ENCODE peak calls at places on chromosomes 12 and 14, in four cellular contexts. W, G, F and L are unnamed samples. For H3K4me1, the result is how much of the 10 kb centered on the place peaks cover.

GRCh38 chr12:51077930-51078329 is 5.5 kb downstream of the CSRNP2 start:
- DNase-seq in W (no peak), G (no peak), F (no peak), L (no peak)

GRCh38 chr12:93567174-93567573 is 5.3 kb upstream of the SOCS2 start:
- DNase-seq in W (no peak), G (no peak), F (no peak), L (no peak)

GRCh38 chr12:91100901-91101300 is 10.4 kb downstream of the LUM start:
- DNase-seq in W (no peak), G (no peak), F (no peak), L (no peak)

GRCh38 chr12:65259501-65259900 is 19.0 kb upstream of the MSRB3 start:
- DNase-seq in W (no peak), G (no peak), F (no peak), L (no peak)

GRCh38 chr12:65952737-65953209 is 128.5 kb downstream of the HMGA2 start:
- DNase-seq in W (no peak), G (no peak), F (no peak), L (no peak)

GRCh38 chr12:122855071-122855829 is 20.0 kb downstream of the HIP1R start:
- DNase-seq in W (no peak), G (no peak), F (no peak), L (no peak)

GRCh38 chr14:65961004-65961403 is 525.2 kb upstream of the CCDC196 start:
- DNase-seq in W (peak), G (no peak), F (no peak), L (no peak)

GRCh38 chr12:114656906-114657596 is 26.9 kb downstream of the TBX3 start:
- DNase-seq in W (no peak), G (no peak), F (no peak), L (no peak)

GRCh38 chr12:38638401-38638800 is 267.0 kb downstream of the CPNE8 start:
- DNase-seq in W (no peak), G (no peak), F (no peak), L (no peak)

GRCh38 chr12:52279683-52280318 is 5.4 kb downstream of the KRT86 start:
- DNase-seq in W (peak), G (no peak), F (no peak), L (no peak)

GRCh38 chr12:109900752-109901580 is 892 bp downstream of the TCHP start:
- DNase-seq in W (no peak), G (no peak), F (no peak), L (no peak)

GRCh38 chr12:48800971-48801370 is 12.1 kb upstream of the ADCY6 start:
- DNase-seq in W (no peak), G (no peak), F (no peak), L (no peak)

GRCh38 chr12:56518570-56518969 is 3.0 kb upstream of the RBMS2 start:
- DNase-seq in W (no peak), G (no peak), F (no peak), L (no peak)
- TF ChIP-seq EP300 in W (no peak), G (no peak), F (no peak), L (no peak)

GRCh38 chr12:116274552-116275375 is 2.7 kb downstream of the MED13L start:
- DNase-seq in W (no peak), G (no peak), F (no peak), L (no peak)
- H3K4me1 ChIP-seq in W (under half), G (under half), F (half or more), L (under half)

GRCh38 chr12:32993404-32993803 is 96.8 kb upstream of the PKP2 start:
- DNase-seq in W (no peak), G (no peak), F (no peak), L (no peak)

GRCh38 chr12:32995623-32996022 is 99.0 kb upstream of the PKP2 start:
- DNase-seq in W (no peak), G (no peak), F (no peak), L (no peak)

GRCh38 chr12:33000016-33000415 is 103.4 kb upstream of the PKP2 start:
- DNase-seq in W (no peak), G (no peak), F (no peak), L (no peak)

DNA sequence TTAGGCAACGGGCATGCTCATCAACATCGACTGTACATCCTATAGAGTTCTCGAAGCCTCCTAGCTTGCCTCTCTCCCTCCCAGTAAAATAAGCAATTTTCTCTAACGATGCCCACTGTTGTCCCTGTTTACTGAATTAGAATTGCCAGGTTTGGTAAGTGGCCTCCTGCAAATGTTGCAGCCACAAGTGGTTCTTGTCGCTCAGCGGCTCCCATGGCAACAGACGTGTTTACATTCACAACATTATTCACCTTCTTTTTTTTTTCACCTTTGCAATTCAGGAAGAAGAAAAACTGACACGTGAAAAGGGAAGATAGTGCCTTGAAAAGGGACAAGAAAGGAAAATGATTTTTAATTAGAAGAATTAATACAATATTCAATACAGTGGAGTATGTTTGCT is 100.9 kb upstream of the PKP2 start:
- DNase-seq in W (no peak), G (no peak), F (no peak), L (no peak)
- TF ChIP-seq EP300 in W (no peak), G (no peak), F (no peak), L (no peak)

GRCh38 chr12:57516617-57517153 is 3.6 kb downstream of the DDIT3 start:
- DNase-seq in W (no peak), G (no peak), F (no peak), L (no peak)
- H3K4me1 ChIP-seq in W (half or more), G (under half), F (under half), L (under half)

GRCh38 chr12:26880625-26881024 is 47.6 kb upstream of the ITPR2 start:
- DNase-seq in W (no peak), G (no peak), F (no peak), L (no peak)

GRCh38 chr12:26874501-26875296 is 41.7 kb upstream of the ITPR2 start:
- DNase-seq in W (no peak), G (no peak), F (no peak), L (no peak)

DNA sequence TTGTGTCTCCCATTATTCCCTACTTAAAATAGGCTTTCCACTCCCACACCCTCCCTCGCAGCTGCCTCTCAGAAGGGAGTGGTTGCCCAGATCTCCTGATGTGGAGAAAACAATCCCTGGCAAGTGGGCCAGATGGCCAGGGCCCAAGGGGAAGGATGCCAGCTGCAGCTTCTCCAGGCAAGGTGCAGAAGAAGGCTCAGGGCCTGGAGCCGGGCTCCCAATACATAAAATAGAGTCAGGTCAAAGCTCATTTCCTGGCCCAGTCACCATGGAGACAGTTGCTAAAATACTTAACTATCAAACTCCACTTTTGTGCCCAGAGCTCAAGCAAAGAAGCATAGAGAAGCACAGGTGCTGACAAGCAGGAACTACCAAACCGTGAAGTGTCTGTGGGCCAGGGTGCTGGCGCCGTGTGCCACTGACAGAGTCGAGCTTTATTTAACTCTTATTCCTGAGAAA is 45.7 kb upstream of the ITPR2 start:
- DNase-seq in W (peak), G (peak), F (peak), L (peak)
- TF ChIP-seq EP300 in W (no peak), G (peak), F (no peak), L (no peak)